ENCODE peak calls at places on chromosome 12, in nine cellular contexts. F, W, E, K, G, P, V, C and Y are unnamed samples.

GRCh38 chr12:95998611-95999300 is 2.6 kb upstream of the HAL start:
- DNase-seq in F (peak), W (no peak), G (peak), K (peak), P (peak), C (peak), V (peak), E (no peak), Y (no peak)

GRCh38 chr12:12499909-12500604 is 62.6 kb downstream of the DUSP16 start:
- DNase-seq in E (no peak), G (no peak), K (no peak), F (no peak), P (no peak), C (no peak), W (no peak), V (no peak), Y (no peak)

GRCh38 chr12:91249059-91250055 is 66.7 kb upstream of the DCN start:
- DNase-seq in K (no peak), E (no peak), G (peak), V (no peak), P (no peak), W (no peak), F (no peak), C (no peak), Y (no peak)

GRCh38 chr12:119227292-119227691 is 48.6 kb downstream of the HSPB8 start:
- DNase-seq in W (no peak), K (peak), C (no peak), P (no peak), G (no peak), E (no peak), V (no peak), F (no peak), Y (no peak)

GRCh38 chr12:18382486-18382885 is 121.2 kb downstream of the PIK3C2G start:
- DNase-seq in W (no peak), C (no peak), E (no peak), K (no peak), F (no peak), G (peak), V (no peak), P (no peak), Y (no peak)

GRCh38 chr12:91492648-91493047 is 310.0 kb upstream of the DCN start:
- DNase-seq in V (no peak), K (no peak), G (no peak), C (no peak), P (no peak), F (no peak), E (no peak), W (no peak), Y (no peak)

GRCh38 chr12:70553391-70553859 is 83.8 kb downstream of the PTPRB start:
- DNase-seq in G (peak), E (no peak), K (no peak), V (no peak), C (no peak), P (no peak), W (no peak), F (no peak), Y (no peak)

GRCh38 chr12:124695861-124696260 is 128.4 kb upstream of the NCOR2 start:
- DNase-seq in V (no peak), P (no peak), C (no peak), K (no peak), G (no peak), W (peak), F (no peak), E (no peak), Y (no peak)

GRCh38 chr12:83156800-83157199 is 470.1 kb downstream of the TMTC2 start:
- DNase-seq in F (peak), G (no peak), E (no peak), K (no peak), C (no peak), W (no peak), V (no peak), P (no peak), Y (no peak)

GRCh38 chr12:39380090-39380489 is 62.8 kb downstream of the KIF21A start:
- DNase-seq in G (no peak), E (no peak), C (no peak), P (no peak), F (no peak), V (no peak), W (no peak), K (no peak), Y (no peak)

GRCh38 chr12:9030776-9031175 is 41.4 kb downstream of the KLRG1 start:
- DNase-seq in C (no peak), P (no peak), V (no peak), E (no peak), G (no peak), W (no peak), F (no peak), K (no peak), Y (no peak)

GRCh38 chr12:67364228-67364627 is 95.1 kb downstream of the CAND1 start:
- DNase-seq in F (no peak), W (no peak), G (no peak), K (no peak), C (no peak), E (no peak), V (no peak), P (no peak), Y (no peak)

GRCh38 chr12:97127061-97127460 is 220.0 kb downstream of the NEDD1 start:
- DNase-seq in K (no peak), P (no peak), F (no peak), W (no peak), E (no peak), V (no peak), G (no peak), C (no peak), Y (no peak)

GRCh38 chr12:84497819-84498218 is 414.8 kb downstream of the SLC6A15 start:
- DNase-seq in G (peak), K (no peak), E (no peak), C (no peak), V (no peak), P (no peak), F (no peak), W (no peak), Y (no peak)

GRCh38 chr12:50222275-50222783 is 55.2 kb upstream of the CERS5 start:
- DNase-seq in V (peak), F (no peak), E (no peak), G (peak), P (no peak), C (peak), K (peak), W (peak), Y (peak)

GRCh38 chr12:69936214-69936731 is 111.2 kb downstream of the MYRFL start:
- DNase-seq in K (peak), G (no peak), V (peak), C (no peak), F (no peak), E (no peak), W (no peak), P (no peak), Y (no peak)

GRCh38 chr12:124109760-124110159 is 136.7 kb downstream of the ZNF664 start:
- DNase-seq in P (no peak), C (no peak), F (peak), V (peak), G (peak), W (no peak), E (no peak), K (no peak), Y (no peak)

GRCh38 chr12:67937822-67938221 is 51.4 kb upstream of the IFNG-AS1 start:
- DNase-seq in V (no peak), G (no peak), E (no peak), P (no peak), W (no peak), K (no peak), F (peak), C (no peak), Y (no peak)

GRCh38 chr12:110317921-110318320 is 36.9 kb downstream of the ATP2A2 start:
- DNase-seq in V (no peak), G (peak), F (no peak), C (peak), E (no peak), K (no peak), P (no peak), W (no peak), Y (no peak)

GRCh38 chr12:128947199-128947598 is 93.9 kb downstream of the GLT1D1 start:
- DNase-seq in K (no peak), G (no peak), W (no peak), P (no peak), V (no peak), C (no peak), E (no peak), F (no peak), Y (no peak)

GRCh38 chr12:121087467-121088207 is 45.0 kb upstream of the P2RX7 start:
- DNase-seq in K (no peak), F (no peak), G (no peak), V (no peak), W (no peak), C (no peak), P (no peak), E (no peak), Y (no peak)

GRCh38 chr12:68871899-68872298 is 61.1 kb downstream of the CPM start:
- DNase-seq in P (no peak), C (peak), E (no peak), G (peak), V (peak), W (no peak), F (no peak), K (peak), Y (no peak)

GRCh38 chr12:22038734-22039133 is 7.3 kb upstream of the CMAS start:
- DNase-seq in C (no peak), P (no peak), K (no peak), V (no peak), G (no peak), F (no peak), W (no peak), E (no peak), Y (no peak)

GRCh38 chr12:114625294-114625851 is 58.6 kb downstream of the TBX3 start:
- DNase-seq in G (peak), C (peak), E (no peak), W (no peak), V (peak), K (peak), P (no peak), F (peak), Y (no peak)

GRCh38 chr12:72134934-72135333 is 137.2 kb upstream of the TRHDE start:
- DNase-seq in G (no peak), K (no peak), W (no peak), C (no peak), E (no peak), P (no peak), V (no peak), F (no peak), Y (no peak)

GRCh38 chr12:77845831-77846230 is 15.1 kb downstream of the NAV3 start:
- DNase-seq in E (no peak), V (no peak), W (no peak), K (peak), G (peak), C (peak), P (no peak), F (no peak), Y (no peak)

GRCh38 chr12:77995436-77996167 is 164.9 kb downstream of the NAV3 start:
- DNase-seq in K (peak), F (no peak), G (no peak), V (no peak), P (no peak), C (peak), E (no peak), W (no peak), Y (no peak)

GRCh38 chr12:42673535-42673934 is 84.0 kb upstream of the PRICKLE1 start:
- DNase-seq in K (no peak), P (no peak), E (no peak), V (no peak), F (no peak), C (no peak), G (no peak), W (no peak), Y (no peak)

GRCh38 chr12:90237841-90238240 is 529.2 kb upstream of the ATP2B1 start:
- DNase-seq in C (no peak), P (no peak), F (no peak), V (no peak), K (no peak), W (no peak), G (no peak), E (no peak), Y (no peak)

GRCh38 chr12:116137318-116137717 is 140.2 kb downstream of the MED13L start:
- DNase-seq in K (no peak), C (no peak), W (no peak), V (no peak), F (no peak), G (no peak), P (no peak), E (no peak), Y (no peak)

GRCh38 chr12:15962760-15963159 is 51.6 kb downstream of the DERA start:
- DNase-seq in E (no peak), G (no peak), P (no peak), C (no peak), K (peak), W (no peak), F (no peak), V (no peak), Y (no peak)

GRCh38 chr12:100024974-100025555 is 40.3 kb upstream of the ANKS1B start:
- DNase-seq in V (no peak), W (no peak), F (no peak), P (no peak), C (no peak), E (no peak), K (peak), G (no peak), Y (no peak)

GRCh38 chr12:51953925-51954324 is 2.4 kb downstream of the ACVR1B start:
- DNase-seq in W (no peak), G (peak), K (no peak), F (no peak), V (no peak), E (no peak), C (no peak), P (no peak), Y (no peak)
- H3K4me3 ChIP-seq in W (peak), G (peak), K (no peak), F (no peak), V (no peak), E (peak), C (no peak), P (peak), Y (peak)

GRCh38 chr12:76422154-76422877 is 74.1 kb upstream of the BBS10 start:
- DNase-seq in F (no peak), E (no peak), V (no peak), W (no peak), P (no peak), K (no peak), C (peak), G (no peak), Y (no peak)

GRCh38 chr12:76426160-76426559 is 77.9 kb upstream of the BBS10 start:
- DNase-seq in W (no peak), K (no peak), F (no peak), G (no peak), C (no peak), E (no peak), P (no peak), V (no peak), Y (no peak)

GRCh38 chr12:76424941-76425340 is 76.7 kb upstream of the BBS10 start:
- DNase-seq in P (no peak), K (no peak), G (no peak), V (no peak), C (no peak), W (no peak), E (no peak), F (no peak), Y (no peak)

GRCh38 chr12:76420221-76420620 is 72.0 kb upstream of the BBS10 start:
- DNase-seq in C (no peak), E (no peak), K (no peak), G (no peak), P (no peak), V (no peak), W (no peak), F (no peak), Y (no peak)

DNA sequence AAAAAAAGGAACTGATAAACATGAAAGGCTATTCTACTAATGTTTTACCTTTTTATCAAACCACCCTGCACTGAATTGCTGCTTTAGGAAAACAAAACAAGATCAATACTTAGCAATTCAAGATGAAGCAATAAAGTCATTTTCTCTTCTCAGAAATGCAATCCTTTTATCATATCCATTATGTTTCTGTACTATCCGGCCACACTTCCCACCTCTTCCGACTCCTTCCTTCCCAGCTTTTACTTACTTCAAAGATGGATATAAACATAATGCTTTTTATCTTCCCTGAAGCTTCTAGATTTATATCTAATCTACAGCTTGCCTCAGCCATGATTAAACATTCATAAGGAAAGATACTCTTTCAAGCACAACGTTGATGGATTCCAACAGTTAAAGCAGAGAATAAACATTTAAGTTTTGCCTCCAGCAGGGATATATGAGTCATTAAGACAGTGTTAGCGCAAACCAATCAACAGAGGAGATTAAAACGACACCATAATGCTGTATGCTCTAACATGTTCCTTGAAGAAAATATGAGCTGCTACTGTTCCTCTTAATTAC is 74.7 kb upstream of the BBS10 start:
- DNase-seq in V (no peak), C (peak), K (peak), F (no peak), P (no peak), E (no peak), W (no peak), G (peak), Y (no peak)
- H3K4me3 ChIP-seq in V (no peak), C (peak), K (no peak), F (no peak), P (peak), E (no peak), W (no peak), G (no peak), Y (no peak)

DNA sequence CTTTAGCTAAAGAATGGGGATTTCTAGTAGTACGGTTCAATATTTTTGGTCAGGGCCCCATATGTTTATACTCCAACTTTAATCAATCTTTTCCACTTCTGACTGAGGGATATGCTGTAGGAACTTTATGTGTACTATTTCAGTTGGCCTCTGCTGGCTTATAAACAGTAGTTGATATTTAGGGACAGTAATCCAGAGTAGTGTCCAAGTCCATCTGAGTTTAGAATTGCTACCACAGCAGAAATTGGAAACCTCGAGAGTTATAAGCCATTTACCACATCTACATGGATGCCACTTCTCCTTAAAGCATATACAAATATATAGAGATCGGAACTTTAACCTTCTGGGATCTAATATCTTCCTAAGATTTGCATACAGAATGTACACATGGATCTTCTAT is 11.6 kb downstream of the LPCAT3 start:
- DNase-seq in W (no peak), F (no peak), C (no peak), E (no peak), V (no peak), G (no peak), K (no peak), P (no peak), Y (no peak)
- H3K4me3 ChIP-seq in W (no peak), F (no peak), C (no peak), E (peak), V (no peak), G (no peak), K (no peak), P (no peak), Y (no peak)

GRCh38 chr12:53940448-53941014 is 1.9 kb downstream of the HOXC13 start:
- DNase-seq in W (no peak), P (no peak), V (peak), E (no peak), K (no peak), C (no peak), G (no peak), F (no peak), Y (no peak)
- H3K4me3 ChIP-seq in W (no peak), P (no peak), V (no peak), E (no peak), K (no peak), C (no peak), G (no peak), F (no peak), Y (no peak)

GRCh38 chr12:57454566-57455373 is at the start of gene INHBE:
- DNase-seq in E (peak), W (no peak), G (peak), V (peak), C (peak), P (no peak), F (no peak), K (no peak), Y (no peak)
- H3K4me3 ChIP-seq in E (peak), W (no peak), G (no peak), V (peak), C (peak), P (no peak), F (peak), K (no peak), Y (no peak)